ENCODE peak calls at places on chromosomes 4 and X, in ten cellular contexts. One of them, this sample, is unnamed.

GRCh38 chr4:3207531-3208037 is 41.4 kb upstream of the MSANTD1 start:
- DNase-seq in brain microvascular endothelial cell: no peak
- DNase-seq in thyroid gland: no peak
- DNase-seq in OCI-LY7: no peak
- DNase-seq in cardiac fibroblast: peak
- DNase-seq in ovary: no peak
- DNase-seq in AG04450: no peak
- DNase-seq in fibroblast of the aortic adventitia: peak
- DNase-seq in astrocyte of the spinal cord: no peak
- DNase-seq in spleen: no peak
- DNase-seq in this sample: peak

GRCh38 chr4:145482209-145483021 is 762 bp downstream of the SMAD1 start:
- DNase-seq in thyroid gland: peak
- DNase-seq in spleen: peak
- DNase-seq in cardiac fibroblast: peak
- DNase-seq in brain microvascular endothelial cell: peak
- DNase-seq in OCI-LY7: peak
- DNase-seq in astrocyte of the spinal cord: peak
- DNase-seq in ovary: peak
- DNase-seq in fibroblast of the aortic adventitia: peak
- DNase-seq in AG04450: peak
- DNase-seq in this sample: peak

GRCh38 chr4:15691346-15692140 is 9.9 kb downstream of the FAM200B start:
- DNase-seq in brain microvascular endothelial cell: peak
- DNase-seq in fibroblast of the aortic adventitia: peak
- DNase-seq in cardiac fibroblast: peak
- DNase-seq in AG04450: peak
- DNase-seq in spleen: no peak
- DNase-seq in astrocyte of the spinal cord: peak
- DNase-seq in ovary: no peak
- DNase-seq in thyroid gland: no peak
- DNase-seq in OCI-LY7: no peak
- DNase-seq in this sample: peak

GRCh38 chr4:182255421-182256190 is 12.4 kb downstream of the TENM3 start:
- DNase-seq in OCI-LY7: no peak
- DNase-seq in fibroblast of the aortic adventitia: no peak
- DNase-seq in brain microvascular endothelial cell: no peak
- DNase-seq in thyroid gland: no peak
- DNase-seq in astrocyte of the spinal cord: no peak
- DNase-seq in spleen: no peak
- DNase-seq in cardiac fibroblast: no peak
- DNase-seq in AG04450: no peak
- DNase-seq in ovary: no peak
- DNase-seq in this sample: no peak

GRCh38 chrX:29043751-29044150 is 456.5 kb downstream of the IL1RAPL1 start:
- DNase-seq in spleen: no peak
- DNase-seq in OCI-LY7: no peak
- DNase-seq in AG04450: no peak
- DNase-seq in thyroid gland: no peak
- DNase-seq in cardiac fibroblast: no peak
- DNase-seq in fibroblast of the aortic adventitia: no peak
- DNase-seq in astrocyte of the spinal cord: no peak
- DNase-seq in ovary: no peak
- DNase-seq in brain microvascular endothelial cell: no peak
- DNase-seq in this sample: no peak

GRCh38 chrX:133444952-133445831 is 29.9 kb upstream of the GPC4 start:
- DNase-seq in thyroid gland: peak
- DNase-seq in ovary: no peak
- DNase-seq in OCI-LY7: no peak
- DNase-seq in cardiac fibroblast: no peak
- DNase-seq in spleen: no peak
- DNase-seq in astrocyte of the spinal cord: peak
- DNase-seq in AG04450: no peak
- DNase-seq in fibroblast of the aortic adventitia: no peak
- DNase-seq in brain microvascular endothelial cell: no peak
- DNase-seq in this sample: no peak

GRCh38 chr4:80243274-80244018 is 23.0 kb upstream of the FGF5 start:
- DNase-seq in cardiac fibroblast: no peak
- DNase-seq in OCI-LY7: no peak
- DNase-seq in thyroid gland: no peak
- DNase-seq in astrocyte of the spinal cord: no peak
- DNase-seq in spleen: no peak
- DNase-seq in ovary: no peak
- DNase-seq in AG04450: no peak
- DNase-seq in brain microvascular endothelial cell: no peak
- DNase-seq in fibroblast of the aortic adventitia: no peak
- DNase-seq in this sample: no peak

GRCh38 chr4:678331-678734 is 4.0 kb downstream of the MYL5 start:
- DNase-seq in spleen: peak
- DNase-seq in astrocyte of the spinal cord: no peak
- DNase-seq in AG04450: no peak
- DNase-seq in thyroid gland: no peak
- DNase-seq in ovary: no peak
- DNase-seq in cardiac fibroblast: no peak
- DNase-seq in fibroblast of the aortic adventitia: no peak
- DNase-seq in brain microvascular endothelial cell: no peak
- DNase-seq in OCI-LY7: no peak
- DNase-seq in this sample: no peak

GRCh38 chr4:32429151-32429550 is 1709.0 kb downstream of the PCDH7 start:
- DNase-seq in OCI-LY7: no peak
- DNase-seq in spleen: no peak
- DNase-seq in fibroblast of the aortic adventitia: peak
- DNase-seq in ovary: no peak
- DNase-seq in astrocyte of the spinal cord: no peak
- DNase-seq in brain microvascular endothelial cell: no peak
- DNase-seq in AG04450: no peak
- DNase-seq in thyroid gland: no peak
- DNase-seq in cardiac fibroblast: peak
- DNase-seq in this sample: peak

GRCh38 chrX:140756948-140757347 is 47.4 kb downstream of the LINC00632 start:
- DNase-seq in brain microvascular endothelial cell: no peak
- DNase-seq in thyroid gland: no peak
- DNase-seq in astrocyte of the spinal cord: no peak
- DNase-seq in cardiac fibroblast: no peak
- DNase-seq in AG04450: no peak
- DNase-seq in OCI-LY7: no peak
- DNase-seq in spleen: no peak
- DNase-seq in ovary: no peak
- DNase-seq in fibroblast of the aortic adventitia: no peak
- DNase-seq in this sample: no peak

GRCh38 chrX:71533514-71533849 is 578 bp downstream of the OGT start:
- DNase-seq in cardiac fibroblast: no peak
- DNase-seq in OCI-LY7: peak
- DNase-seq in spleen: no peak
- DNase-seq in astrocyte of the spinal cord: no peak
- DNase-seq in fibroblast of the aortic adventitia: peak
- DNase-seq in thyroid gland: no peak
- DNase-seq in ovary: no peak
- DNase-seq in AG04450: no peak
- DNase-seq in brain microvascular endothelial cell: no peak
- DNase-seq in this sample: no peak

GRCh38 chrX:71532753-71533425 is at the start of gene OGT:
- DNase-seq in cardiac fibroblast: peak
- DNase-seq in spleen: peak
- DNase-seq in thyroid gland: peak
- DNase-seq in astrocyte of the spinal cord: peak
- DNase-seq in fibroblast of the aortic adventitia: peak
- DNase-seq in ovary: peak
- DNase-seq in brain microvascular endothelial cell: peak
- DNase-seq in AG04450: peak
- DNase-seq in OCI-LY7: peak
- DNase-seq in this sample: peak

GRCh38 chrX:71533850-71534515 is 1.1 kb downstream of the OGT start:
- DNase-seq in AG04450: no peak
- DNase-seq in thyroid gland: peak
- DNase-seq in cardiac fibroblast: peak
- DNase-seq in fibroblast of the aortic adventitia: peak
- DNase-seq in spleen: peak
- DNase-seq in astrocyte of the spinal cord: peak
- DNase-seq in ovary: peak
- DNase-seq in OCI-LY7: peak
- DNase-seq in brain microvascular endothelial cell: peak
- DNase-seq in this sample: peak

GRCh38 chrX:71534773-71535544 is 2.1 kb downstream of the OGT start:
- DNase-seq in thyroid gland: no peak
- DNase-seq in OCI-LY7: no peak
- DNase-seq in AG04450: no peak
- DNase-seq in brain microvascular endothelial cell: no peak
- DNase-seq in ovary: no peak
- DNase-seq in astrocyte of the spinal cord: no peak
- DNase-seq in spleen: no peak
- DNase-seq in fibroblast of the aortic adventitia: no peak
- DNase-seq in cardiac fibroblast: no peak
- DNase-seq in this sample: no peak

DNA sequence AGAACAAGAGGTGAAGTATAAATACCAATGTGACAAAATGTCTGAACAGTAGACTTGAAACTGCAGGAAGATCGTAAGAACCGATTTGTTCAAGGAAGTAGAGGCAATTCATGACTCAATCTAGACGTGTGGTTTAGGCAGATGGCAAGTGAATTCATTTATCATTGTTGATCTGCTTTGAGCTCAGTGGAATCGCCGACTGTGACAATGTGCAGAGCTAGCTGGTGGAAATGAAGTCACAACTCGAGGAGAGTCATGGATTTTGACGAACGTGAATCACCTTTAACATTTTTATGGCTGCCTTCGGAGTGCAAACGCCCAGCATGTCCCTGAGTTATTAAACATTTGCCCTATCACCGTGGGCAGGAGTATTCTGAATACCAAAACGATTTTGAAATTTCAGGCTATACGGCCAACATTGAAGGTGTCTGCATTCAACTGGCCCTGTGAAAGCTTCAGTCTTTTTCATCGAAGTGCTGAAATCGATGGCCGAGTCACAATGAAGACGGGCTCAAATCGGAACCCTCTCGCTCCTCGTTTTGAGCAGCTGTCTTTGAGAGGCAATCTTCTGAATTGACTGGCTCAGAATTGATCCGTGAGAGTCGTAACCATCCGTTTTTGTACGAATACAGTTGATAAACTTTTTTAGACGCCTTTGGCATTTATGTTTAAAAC is 689 bp upstream of the OGT start:
- DNase-seq in AG04450: no peak
- DNase-seq in OCI-LY7: peak
- DNase-seq in astrocyte of the spinal cord: peak
- DNase-seq in thyroid gland: peak
- DNase-seq in fibroblast of the aortic adventitia: peak
- DNase-seq in cardiac fibroblast: no peak
- DNase-seq in spleen: no peak
- DNase-seq in ovary: no peak
- DNase-seq in brain microvascular endothelial cell: peak
- DNase-seq in this sample: peak
- H3K4me3 ChIP-seq in AG04450: peak
- H3K4me3 ChIP-seq in OCI-LY7: peak
- H3K4me3 ChIP-seq in astrocyte of the spinal cord: peak
- H3K4me3 ChIP-seq in thyroid gland: peak
- H3K4me3 ChIP-seq in fibroblast of the aortic adventitia: peak
- H3K4me3 ChIP-seq in cardiac fibroblast: peak
- H3K4me3 ChIP-seq in spleen: peak
- H3K4me3 ChIP-seq in ovary: peak
- H3K4me3 ChIP-seq in brain microvascular endothelial cell: peak
- H3K4me3 ChIP-seq in this sample: peak

GRCh38 chr4:164012396-164013027 is 518.0 kb downstream of the TMA16 start:
- DNase-seq in fibroblast of the aortic adventitia: no peak
- DNase-seq in astrocyte of the spinal cord: peak
- DNase-seq in thyroid gland: no peak
- DNase-seq in brain microvascular endothelial cell: peak
- DNase-seq in OCI-LY7: peak
- DNase-seq in ovary: no peak
- DNase-seq in spleen: no peak
- DNase-seq in cardiac fibroblast: no peak
- DNase-seq in AG04450: no peak
- DNase-seq in this sample: peak
- TF ChIP-seq CTCF in fibroblast of the aortic adventitia: no peak
- TF ChIP-seq CTCF in astrocyte of the spinal cord: peak
- TF ChIP-seq CTCF in thyroid gland: peak
- TF ChIP-seq CTCF in brain microvascular endothelial cell: peak
- TF ChIP-seq CTCF in OCI-LY7: peak
- TF ChIP-seq CTCF in ovary: no peak
- TF ChIP-seq CTCF in spleen: peak
- TF ChIP-seq CTCF in cardiac fibroblast: no peak
- TF ChIP-seq CTCF in AG04450: no peak
- TF ChIP-seq CTCF in this sample: no peak

DNA sequence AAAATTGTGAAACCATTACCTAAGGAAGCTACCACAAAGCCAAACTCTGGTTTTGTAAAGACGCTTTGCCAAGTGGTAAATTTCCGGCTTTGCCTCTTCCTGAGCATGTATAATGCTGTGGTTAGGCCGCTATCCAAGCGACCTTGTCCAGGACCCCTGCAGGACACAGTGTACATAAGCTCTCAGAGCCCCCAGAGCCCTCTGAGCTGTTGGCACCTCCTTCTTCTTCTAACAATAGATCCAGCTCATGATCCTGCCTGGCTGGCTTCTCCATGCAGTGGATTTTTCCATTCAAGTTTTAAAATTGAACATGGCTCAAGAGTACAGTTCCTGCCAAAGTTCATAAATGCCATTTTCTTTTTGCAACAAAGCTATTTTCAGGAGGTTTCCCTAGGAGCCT is 326.7 kb downstream of the MAPK10 start:
- DNase-seq in fibroblast of the aortic adventitia: peak
- DNase-seq in OCI-LY7: no peak
- DNase-seq in thyroid gland: peak
- DNase-seq in spleen: no peak
- DNase-seq in AG04450: no peak
- DNase-seq in astrocyte of the spinal cord: peak
- DNase-seq in ovary: peak
- DNase-seq in cardiac fibroblast: peak
- DNase-seq in brain microvascular endothelial cell: peak
- DNase-seq in this sample: peak
- H3K4me3 ChIP-seq in fibroblast of the aortic adventitia: no peak
- H3K4me3 ChIP-seq in OCI-LY7: no peak
- H3K4me3 ChIP-seq in thyroid gland: no peak
- H3K4me3 ChIP-seq in spleen: no peak
- H3K4me3 ChIP-seq in AG04450: no peak
- H3K4me3 ChIP-seq in astrocyte of the spinal cord: no peak
- H3K4me3 ChIP-seq in ovary: no peak
- H3K4me3 ChIP-seq in cardiac fibroblast: no peak
- H3K4me3 ChIP-seq in brain microvascular endothelial cell: no peak
- H3K4me3 ChIP-seq in this sample: no peak

DNA sequence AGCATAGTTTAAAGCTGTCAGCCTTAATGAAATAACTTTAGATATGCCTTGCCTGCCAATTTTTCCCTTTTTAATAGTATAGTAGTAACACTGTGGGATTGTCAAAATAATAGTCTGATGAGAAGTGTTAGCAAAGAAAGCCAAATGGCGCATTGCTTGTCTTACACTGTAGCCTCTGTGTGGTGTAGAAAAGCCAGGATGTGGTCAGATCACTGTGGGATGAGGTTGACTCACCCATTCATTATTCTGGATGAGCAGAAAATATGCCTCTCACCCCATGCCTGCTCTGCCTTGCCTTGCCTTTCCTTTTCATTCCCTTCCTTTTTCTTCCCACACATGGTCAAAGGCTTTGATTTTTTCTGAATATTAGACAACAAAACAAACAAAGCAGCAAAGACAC is 257.8 kb upstream of the NRK start:
- DNase-seq in AG04450: peak
- DNase-seq in OCI-LY7: no peak
- DNase-seq in fibroblast of the aortic adventitia: peak
- DNase-seq in brain microvascular endothelial cell: peak
- DNase-seq in spleen: no peak
- DNase-seq in thyroid gland: no peak
- DNase-seq in astrocyte of the spinal cord: peak
- DNase-seq in ovary: no peak
- DNase-seq in cardiac fibroblast: peak
- DNase-seq in this sample: peak
- TF ChIP-seq CTCF in AG04450: no peak
- TF ChIP-seq CTCF in OCI-LY7: no peak
- TF ChIP-seq CTCF in fibroblast of the aortic adventitia: no peak
- TF ChIP-seq CTCF in brain microvascular endothelial cell: no peak
- TF ChIP-seq CTCF in spleen: no peak
- TF ChIP-seq CTCF in thyroid gland: no peak
- TF ChIP-seq CTCF in astrocyte of the spinal cord: no peak
- TF ChIP-seq CTCF in ovary: no peak
- TF ChIP-seq CTCF in cardiac fibroblast: no peak
- TF ChIP-seq CTCF in this sample: no peak